ENCODE peak calls at places on chromosomes 7 and 10, in seven cellular contexts. D, H, T, W, B, K and L are unnamed samples.

GRCh38 chr10:99234067-99234738 is 1.4 kb downstream of the HPSE2 start:
- DNase-seq in D (peak), H (no peak), T (no peak), W (no peak), B (no peak), K (peak), L (no peak)

GRCh38 chr7:132732466-132732865 is 156.2 kb upstream of the PLXNA4 start:
- DNase-seq in D (no peak), H (no peak), T (no peak), W (no peak), B (no peak), K (no peak), L (no peak)

GRCh38 chr7:139515266-139515665 is 8.2 kb upstream of the CLEC2L start:
- DNase-seq in D (no peak), H (no peak), T (no peak), W (no peak), B (no peak), K (no peak), L (no peak)

GRCh38 chr7:98372993-98373392 is 27.9 kb downstream of the BAIAP2L1 start:
- DNase-seq in D (peak), H (no peak), T (no peak), W (no peak), B (no peak), K (no peak), L (no peak)

GRCh38 chr10:68604441-68604840 is 44.3 kb downstream of the TET1 start:
- DNase-seq in D (no peak), H (no peak), T (no peak), W (no peak), B (no peak), K (no peak), L (no peak)

GRCh38 chr7:45181286-45181960 is 23.8 kb downstream of the RAMP3 start:
- DNase-seq in D (no peak), H (no peak), T (no peak), W (no peak), B (no peak), K (no peak), L (no peak)

GRCh38 chr7:46153951-46154787 is 233.1 kb upstream of the IGFBP3 start:
- DNase-seq in D (peak), H (no peak), T (no peak), W (no peak), B (no peak), K (no peak), L (no peak)

GRCh38 chr7:142355328-142355727 is 97.5 kb upstream of the PRSS58 start:
- DNase-seq in D (peak), H (no peak), T (no peak), W (no peak), B (no peak), K (no peak), L (no peak)

GRCh38 chr7:128985660-128986059 is 47.9 kb downstream of the IRF5 start:
- DNase-seq in D (no peak), H (no peak), T (no peak), W (no peak), B (no peak), K (no peak), L (no peak)

GRCh38 chr7:85052056-85052737 is 134.7 kb downstream of the SEMA3D start:
- DNase-seq in D (no peak), H (no peak), T (no peak), W (no peak), B (no peak), K (peak), L (no peak)

GRCh38 chr7:44694326-44694725 is 54.3 kb upstream of the ZMIZ2 start:
- DNase-seq in D (no peak), H (no peak), T (no peak), W (no peak), B (no peak), K (no peak), L (no peak)

GRCh38 chr7:94350729-94351128 is 44.0 kb upstream of the COL1A2 start:
- DNase-seq in D (no peak), H (no peak), T (no peak), W (no peak), B (no peak), K (no peak), L (no peak)

GRCh38 chr7:157482517-157483120 is 145.8 kb downstream of the DNAJB6 start:
- DNase-seq in D (no peak), H (no peak), T (no peak), W (no peak), B (no peak), K (no peak), L (no peak)

GRCh38 chr7:51187941-51188340 is 128.7 kb downstream of the COBL start:
- DNase-seq in D (peak), H (no peak), T (no peak), W (no peak), B (no peak), K (no peak), L (no peak)

GRCh38 chr10:77911535-77912123 is 14.9 kb downstream of the DLG5 start:
- DNase-seq in D (peak), H (no peak), T (no peak), W (no peak), B (no peak), K (no peak), L (no peak)

GRCh38 chr7:96953676-96954513 is 51.5 kb upstream of the DLX6 start:
- DNase-seq in D (no peak), H (no peak), T (no peak), W (no peak), B (no peak), K (no peak), L (no peak)

GRCh38 chr10:133318494-133319127 is 9.9 kb downstream of the ZNF511 start:
- DNase-seq in D (peak), H (peak), T (peak), W (no peak), B (no peak), K (peak), L (no peak)